ENCODE peak calls at places on chromosomes 4 and X, in ten cellular contexts. A is activated CD8-positive, alpha-beta memory T cell treated with anti-CD3 and anti-CD28 coated beads for 48 hours; N is NCI-H1694; C is heart right ventricle; V is astrocyte of the spinal cord; P is LoVo; E is NAMALWA; Q is NCI-H1105; K is AG10803; G is posterior vena cava. H is an unnamed sample.

GRCh38 chr4:138537739-138538138 is 295.6 kb upstream of the SLC7A11 start:
- DNase-seq in A (no peak), N (no peak), C (no peak), V (no peak), P (no peak), E (no peak), Q (no peak), K (no peak), G (no peak), H (no peak)

GRCh38 chr4:55437356-55437796 is 41.6 kb downstream of the TMEM165 start:
- DNase-seq in A (no peak), N (no peak), C (no peak), V (peak; percentile 48), P (peak; percentile 12), E (no peak), Q (no peak), K (no peak), G (no peak), H (peak; percentile 95)

GRCh38 chrX:107714196-107714811 is 61.3 kb downstream of the TSC22D3 start:
- DNase-seq in A (no peak), N (no peak), C (no peak), V (peak; percentile 31), P (no peak), E (no peak), Q (no peak), K (peak; percentile 8), G (no peak), H (no peak)

GRCh38 chr4:166172619-166173018 is 299.6 kb downstream of the TLL1 start:
- DNase-seq in A (no peak), N (no peak), C (no peak), V (no peak), P (peak; percentile 13), E (no peak), Q (no peak), K (no peak), G (no peak), H (peak; percentile 49)

GRCh38 chr4:158007566-158007965 is 165.3 kb downstream of the GASK1B start:
- DNase-seq in A (no peak), N (no peak), C (no peak), V (no peak), P (no peak), E (no peak), Q (no peak), K (no peak), G (no peak), H (no peak)

GRCh38 chr4:113026556-113026955 is 22.9 kb upstream of the ANK2 start:
- DNase-seq in A (no peak), N (no peak), C (no peak), V (peak; percentile 22), P (no peak), E (no peak), Q (no peak), K (peak; percentile 24), G (no peak), H (no peak)

GRCh38 chr4:162010362-162010761 is 153.4 kb downstream of the FSTL5 start:
- DNase-seq in A (no peak), N (no peak), C (no peak), V (no peak), P (no peak), E (no peak), Q (no peak), K (peak; percentile 5), G (no peak), H (no peak)

GRCh38 chr4:64538219-64538618 is 129.0 kb upstream of the TECRL start:
- DNase-seq in A (no peak), N (no peak), C (no peak), V (no peak), P (no peak), E (no peak), Q (no peak), K (no peak), G (no peak), H (no peak)

GRCh38 chrX:6782831-6783230 is 247.9 kb upstream of the VCX3A start:
- DNase-seq in A (no peak), N (no peak), C (no peak), V (no peak), P (no peak), E (no peak), Q (no peak), K (no peak), G (no peak), H (no peak)

GRCh38 chrX:129634541-129634940 is 20.2 kb downstream of the APLN start:
- DNase-seq in A (no peak), N (no peak), C (no peak), V (no peak), P (no peak), E (no peak), Q (no peak), K (no peak), G (no peak), H (no peak)

H was measured in small intestine.